ENCODE peak calls at places on chromosomes 16 and 17, in nine cellular contexts. X is fibroblast of the aortic adventitia; M is gastrocnemius medialis; O is tibial nerve; E is hepatocyte; L is IMR-90; B is CD8-positive, alpha-beta memory T cell; F is CD4-positive, CD25-positive, alpha-beta regulatory T cell; D is adrenal gland. Z is an unnamed sample.

GRCh38 chr17:50275279-50275678 is 1.0 kb downstream of the TMEM92 start:
- DNase-seq in L (no peak), F (no peak), O (no peak), E (no peak), M (no peak), X (no peak), D (no peak), B (no peak), Z (no peak)

GRCh38 chr17:29080323-29080722 is 37.4 kb downstream of the PIPOX start:
- DNase-seq in E (no peak), M (no peak), F (no peak), O (no peak), D (no peak), B (no peak), X (no peak), L (no peak), Z (no peak)

GRCh38 chr16:1401758-1402154 is 12.7 kb downstream of the UNKL start:
- DNase-seq in X (no peak), E (no peak), D (no peak), O (no peak), L (no peak), F (no peak), M (no peak), B (no peak), Z (no peak)

GRCh38 chr16:84699147-84699711 is 571 bp upstream of the USP10 start:
- DNase-seq in X (no peak), F (no peak), D (no peak), B (no peak), L (no peak), M (no peak), O (no peak), E (no peak), Z (peak; percentile 37)

GRCh38 chr16:4882633-4883285 is 35.5 kb downstream of the UBN1 start:
- DNase-seq in X (no peak), D (peak; percentile 45), E (peak; percentile 52), L (peak; percentile 80), O (peak; percentile 23), B (no peak), F (no peak), M (peak; percentile 61), Z (no peak)

GRCh38 chr17:59619313-59620063 is at the start of gene CLTC:
- DNase-seq in E (peak; percentile 96), M (peak; percentile 90), L (peak; percentile 98), F (peak; percentile 98), X (peak; percentile 99), B (peak; percentile 94), O (peak; percentile 94), D (peak; percentile 95), Z (peak; percentile 99)

GRCh38 chr16:84228321-84228838 is 11.4 kb downstream of the KCNG4 start:
- DNase-seq in E (peak; percentile 64), X (peak; percentile 90), O (peak; percentile 78), L (peak; percentile 89), B (no peak), D (peak; percentile 90), F (no peak), M (peak; percentile 61), Z (no peak)

GRCh38 chr17:68344701-68345136 is 53.4 kb downstream of the ARSG start:
- DNase-seq in E (no peak), M (no peak), O (no peak), F (peak; percentile 64), X (no peak), L (no peak), D (no peak), B (peak; percentile 58), Z (no peak)

GRCh38 chr16:65064131-65064530 is 57.7 kb downstream of the CDH11 start:
- DNase-seq in M (no peak), L (no peak), E (no peak), B (no peak), X (no peak), O (no peak), F (no peak), D (no peak), Z (no peak)

GRCh38 chr16:81610144-81610842 is 165.7 kb downstream of the CMIP start:
- DNase-seq in D (peak; percentile 92), E (peak; percentile 47), M (peak; percentile 44), B (no peak), X (peak; percentile 86), L (peak; percentile 84), F (no peak), O (peak; percentile 55), Z (no peak)

GRCh38 chr17:81482673-81483072 is 29.9 kb downstream of the ACTG1 start:
- DNase-seq in B (no peak), E (no peak), O (no peak), D (no peak), X (no peak), M (no peak), F (no peak), L (no peak), Z (no peak)

GRCh38 chr17:81486174-81486810 is 26.3 kb downstream of the ACTG1 start:
- DNase-seq in B (no peak), M (no peak), D (no peak), X (no peak), O (no peak), E (no peak), F (no peak), L (no peak), Z (no peak)

GRCh38 chr17:81483085-81483861 is 29.3 kb downstream of the ACTG1 start:
- DNase-seq in B (peak; percentile 32), O (no peak), L (no peak), E (no peak), D (no peak), F (no peak), X (no peak), M (peak; percentile 38), Z (no peak)

GRCh38 chr17:81483862-81484194 is 28.8 kb downstream of the ACTG1 start:
- DNase-seq in M (no peak), D (no peak), B (no peak), X (no peak), F (no peak), E (no peak), O (no peak), L (no peak), Z (no peak)

DNA sequence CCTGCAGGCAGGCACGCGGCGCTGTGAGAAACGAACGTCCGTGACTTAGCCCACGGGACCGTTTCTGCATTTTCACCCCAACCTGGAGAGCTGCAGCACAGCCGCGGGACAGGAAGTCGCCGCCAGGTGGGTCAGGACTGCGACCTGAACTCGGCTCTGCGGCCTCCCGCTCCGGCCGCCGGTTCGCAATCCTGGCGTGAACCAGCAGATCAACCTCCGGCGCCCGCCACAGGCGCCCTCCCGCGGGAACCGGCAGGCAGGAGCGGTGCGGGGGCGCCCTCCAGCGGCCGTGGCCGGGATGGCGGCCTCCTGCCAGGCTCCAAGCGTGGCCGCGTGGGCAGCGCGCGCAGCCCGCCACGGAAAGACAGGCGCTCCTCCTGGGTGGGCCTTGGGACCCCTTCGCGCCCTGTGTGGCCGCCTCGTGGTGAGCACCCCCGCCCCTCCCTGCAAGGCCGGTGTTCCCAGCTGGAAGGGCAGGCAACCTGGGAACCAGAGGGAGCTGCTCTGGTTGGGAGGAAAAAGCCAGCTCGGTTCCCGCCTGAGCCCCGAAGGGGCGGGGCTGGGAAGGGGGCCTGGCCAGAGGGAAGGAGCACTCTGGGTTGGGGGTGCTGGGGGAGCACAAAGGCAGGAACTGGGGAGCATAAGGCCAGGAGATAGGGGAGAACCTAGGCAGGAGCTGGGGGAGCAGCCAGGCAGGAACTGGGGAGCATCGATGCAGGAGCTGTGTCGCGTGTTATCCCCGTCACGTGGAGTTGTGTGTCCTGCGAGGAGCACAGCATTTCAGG is 28.2 kb downstream of the ACTG1 start:
- DNase-seq in X (peak; percentile 77), B (peak; percentile 87), M (peak; percentile 84), O (peak; percentile 80), F (peak; percentile 87), E (peak; percentile 94), D (peak; percentile 89), L (peak; percentile 71), Z (peak; percentile 90)
- H3K4me3 ChIP-seq in X (peak overlapping the region; percentile 57), B (peak overlapping the region; percentile 37), M (peak overlapping the region; percentile 74), O (peak overlapping the region; percentile 46), F (no peak overlapping the region), E (no peak overlapping the region), D (no peak overlapping the region), L (peak overlapping the region; percentile 45), Z (peak overlapping the region; percentile 55)

DNA sequence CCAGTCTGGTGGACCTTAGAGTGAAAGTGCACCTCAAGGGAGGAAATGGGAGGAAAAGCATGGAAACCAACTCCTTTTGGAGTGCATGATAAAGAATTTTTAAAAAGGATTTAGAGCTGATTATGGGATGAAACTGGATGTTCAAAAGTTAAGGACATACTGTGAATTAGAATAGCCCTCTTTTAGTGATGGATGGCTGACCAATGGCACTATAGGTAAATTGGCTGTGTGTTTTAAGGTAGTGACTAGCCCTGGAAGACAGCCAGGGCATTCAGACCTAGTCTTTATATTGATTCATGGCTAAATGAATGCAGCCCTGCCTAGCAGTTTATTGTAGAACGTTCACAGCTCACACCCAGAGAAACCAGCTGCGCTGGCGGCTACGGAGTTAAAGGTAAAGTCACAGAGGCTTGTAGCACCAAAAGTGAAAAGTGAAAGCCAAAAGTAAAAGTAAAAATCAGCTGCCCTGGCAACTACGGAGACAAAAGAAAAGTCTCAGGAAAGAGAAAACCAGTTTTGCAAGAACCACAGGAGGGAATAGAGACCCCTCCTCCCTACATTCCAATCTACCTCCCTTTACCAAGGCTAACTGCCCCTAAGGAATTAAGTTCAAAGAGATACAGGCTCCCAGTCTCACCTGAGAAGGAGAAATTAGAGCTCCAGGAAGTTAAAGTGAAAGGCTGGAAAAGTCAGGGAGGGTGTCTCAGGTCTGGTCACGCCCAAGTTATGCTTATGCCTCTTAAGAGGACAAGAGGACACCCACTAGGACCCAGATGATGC is 21.8 kb downstream of the ACSM1 start:
- DNase-seq in L (no peak), M (no peak), X (peak; percentile 16), B (peak; percentile 21), E (peak; percentile 69), D (no peak), F (peak; percentile 65), O (no peak), Z (no peak)
- H3K4me3 ChIP-seq in L (no peak overlapping the region), M (peak overlapping the region; percentile 36), X (peak overlapping the region; percentile 37), B (peak overlapping the region; percentile 74), E (no peak overlapping the region), D (no peak overlapping the region), F (peak overlapping the region; percentile 63), O (peak overlapping the region; percentile 28), Z (no peak overlapping the region)

DNA sequence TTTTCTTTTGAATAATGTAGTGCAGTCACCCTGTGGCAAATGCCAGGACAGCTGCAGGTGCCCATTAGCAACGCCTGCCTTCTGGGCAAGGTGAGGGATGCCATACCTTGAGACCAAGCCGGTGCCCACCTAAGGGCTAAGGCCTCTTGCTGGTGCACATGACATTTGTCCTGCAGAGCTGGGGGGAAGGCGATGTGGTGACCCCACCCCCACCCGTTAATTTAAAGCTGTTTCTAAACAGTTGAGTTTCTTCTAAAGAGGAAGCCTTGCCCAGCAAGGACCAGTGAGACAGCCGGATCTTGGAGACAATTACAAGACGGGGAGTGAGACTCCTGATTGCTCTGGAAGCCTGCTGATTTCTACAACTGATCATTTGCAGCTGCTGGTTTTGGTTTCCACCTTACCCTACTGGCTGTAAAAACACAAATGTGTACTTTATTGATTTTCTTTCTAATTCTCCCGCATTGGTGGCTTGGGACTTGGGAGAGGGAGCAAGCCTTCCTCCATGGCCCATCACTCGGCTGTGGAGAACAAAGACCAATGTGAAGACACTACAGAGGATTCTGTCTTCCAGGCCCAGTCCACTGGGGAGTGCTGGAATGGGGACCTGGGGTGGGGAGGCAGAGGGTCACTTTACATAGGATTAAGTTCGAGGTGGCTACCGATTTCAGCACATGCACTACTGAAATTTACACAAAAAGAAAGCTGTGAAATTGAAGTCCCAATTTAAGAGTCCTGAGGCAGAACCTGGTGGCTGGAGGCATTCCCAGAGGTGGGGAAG is 2.7 kb downstream of the CDK5R1 start:
- DNase-seq in L (no peak), X (no peak), B (no peak), E (no peak), D (no peak), F (no peak), O (no peak), M (no peak), Z (no peak)
- H3K4me3 ChIP-seq in L (no peak overlapping the region), X (no peak overlapping the region), B (peak overlapping the region; percentile 79), E (no peak overlapping the region), D (no peak overlapping the region), F (peak overlapping the region; percentile 15), O (no peak overlapping the region), M (no peak overlapping the region), Z (no peak overlapping the region)

GRCh38 chr16:77807071-77807470 is 18.7 kb downstream of the VAT1L start:
- DNase-seq in O (no peak), B (no peak), M (no peak), X (no peak), E (no peak), F (no peak), D (no peak), L (no peak), Z (no peak)
- H3K4me3 ChIP-seq in O (no peak overlapping the region), B (no peak overlapping the region), M (no peak overlapping the region), X (no peak overlapping the region), E (no peak overlapping the region), F (no peak overlapping the region), D (no peak overlapping the region), L (no peak overlapping the region), Z (no peak overlapping the region)

Z was measured in A673.